ENCODE peak calls at places on chromosomes 3 and 15, in seven cellular contexts. N is OCI-LY7, T is HepG2, L is lung, X is tibial artery, D is MM.1S, S is mucosa of descending colon. F is an unnamed sample. For H3K4me1, the result is how much of the 10 kb centered on the place peaks cover.

GRCh38 chr15:100281096-100281917 is 60.5 kb downstream of the ADAMTS17 start:
- DNase-seq in N (no peak), T (no peak), L (no peak), X (no peak), D (no peak), S (no peak), F (no peak)

GRCh38 chr15:44633603-44634002 is 29.9 kb downstream of the SPG11 start:
- DNase-seq in N (no peak), T (no peak), L (no peak), X (no peak), D (no peak), S (no peak), F (peak)

GRCh38 chr3:188183452-188183851 is 29.5 kb downstream of the LPP start:
- DNase-seq in N (no peak), T (no peak), L (no peak), X (no peak), D (no peak), S (no peak), F (no peak)

GRCh38 chr3:38755130-38755529 is 60.9 kb downstream of the SCN10A start:
- DNase-seq in N (no peak), T (no peak), L (no peak), X (no peak), D (no peak), S (no peak), F (peak)

GRCh38 chr15:62047278-62047847 is 12.9 kb downstream of the VPS13C start:
- DNase-seq in N (no peak), T (no peak), L (no peak), X (no peak), D (no peak), S (no peak), F (no peak)

GRCh38 chr3:67077656-67078055 is 79.5 kb downstream of the KBTBD8 start:
- DNase-seq in N (no peak), T (no peak), L (no peak), X (no peak), D (no peak), S (no peak), F (peak)

GRCh38 chr15:73897441-73898261 is 24.3 kb downstream of the TBC1D21 start:
- DNase-seq in N (peak), T (peak), L (no peak), X (peak), D (peak), S (peak), F (peak)

GRCh38 chr15:46111730-46112129 is 476.9 kb downstream of the SQOR start:
- DNase-seq in N (no peak), T (no peak), L (no peak), X (no peak), D (no peak), S (no peak), F (no peak)

GRCh38 chr3:133797396-133798105 is 8.1 kb upstream of the SRPRB start:
- DNase-seq in N (no peak), T (no peak), L (no peak), X (no peak), D (no peak), S (no peak), F (peak)

GRCh38 chr15:92810418-92811138 is 89.5 kb upstream of the CHD2 start:
- DNase-seq in N (peak), T (no peak), L (peak), X (peak), D (peak), S (peak), F (peak)

GRCh38 chr3:46083956-46084355 is 56.7 kb upstream of the XCR1 start:
- DNase-seq in N (no peak), T (no peak), L (no peak), X (no peak), D (no peak), S (no peak), F (no peak)

GRCh38 chr3:31652296-31652695 is 119.6 kb downstream of the STT3B start:
- DNase-seq in N (no peak), T (no peak), L (no peak), X (no peak), D (no peak), S (no peak), F (no peak)

GRCh38 chr3:173939319-173939718 is 541.8 kb downstream of the NLGN1 start:
- DNase-seq in N (no peak), T (no peak), L (no peak), X (no peak), D (no peak), S (no peak), F (no peak)

GRCh38 chr3:15041950-15042349 is 23.2 kb downstream of the MRPS25 start:
- DNase-seq in N (no peak), T (no peak), L (no peak), X (no peak), D (no peak), S (no peak), F (no peak)

GRCh38 chr3:52234516-52235447 is 4.2 kb downstream of the TWF2 start:
- DNase-seq in N (no peak), T (no peak), L (no peak), X (peak), D (no peak), S (peak), F (no peak)

GRCh38 chr3:156290917-156291268 is 170.5 kb downstream of the KCNAB1 start:
- DNase-seq in N (no peak), T (no peak), L (no peak), X (no peak), D (no peak), S (no peak), F (no peak)
- H3K4me3 ChIP-seq in N (no peak), T (no peak), L (no peak), X (peak), D (no peak), S (no peak), F (peak)

GRCh38 chr15:67127925-67128324 is 62.5 kb downstream of the SMAD3 start:
- DNase-seq in N (no peak), T (no peak), L (no peak), X (peak), D (no peak), S (no peak), F (peak)
- H3K4me1 ChIP-seq in N (under half), T (half or more), L (under half), X (half or more), D (under half), S (under half), F (half or more)

GRCh38 chr15:87269566-87269965 is 987.0 kb downstream of the NTRK3 start:
- DNase-seq in N (no peak), T (no peak), L (no peak), X (no peak), D (no peak), S (no peak), F (no peak)
- H3K4me3 ChIP-seq in N (no peak), T (no peak), L (no peak), X (no peak), D (no peak), S (no peak), F (no peak)

GRCh38 chr3:4411236-4411635 is 55.8 kb downstream of the SUMF1 start:
- DNase-seq in N (no peak), T (peak), L (no peak), X (no peak), D (no peak), S (no peak), F (no peak)

GRCh38 chr3:4416427-4416826 is 50.6 kb downstream of the SUMF1 start:
- DNase-seq in N (no peak), T (no peak), L (no peak), X (no peak), D (no peak), S (no peak), F (no peak)

GRCh38 chr3:4416961-4417360 is 50.1 kb downstream of the SUMF1 start:
- DNase-seq in N (no peak), T (no peak), L (no peak), X (peak), D (no peak), S (no peak), F (no peak)

GRCh38 chr3:4410174-4410573 is 56.9 kb downstream of the SUMF1 start:
- DNase-seq in N (no peak), T (no peak), L (no peak), X (no peak), D (no peak), S (no peak), F (no peak)

GRCh38 chr3:4413467-4413866 is 53.6 kb downstream of the SUMF1 start:
- DNase-seq in N (no peak), T (no peak), L (no peak), X (no peak), D (no peak), S (no peak), F (no peak)
- H3K4me1 ChIP-seq in N (under half), T (under half), L (under half), X (under half), D (under half), S (under half), F (under half)

GRCh38 chr3:183449791-183450190 is 21.4 kb upstream of the MCF2L2 start:
- DNase-seq in N (no peak), T (no peak), L (no peak), X (no peak), D (no peak), S (no peak), F (no peak)
- H3K4me3 ChIP-seq in N (no peak), T (no peak), L (no peak), X (no peak), D (no peak), S (no peak), F (no peak)

GRCh38 chr3:10393514-10393913 is 72.6 kb upstream of the SEC13 start:
- DNase-seq in N (no peak), T (no peak), L (no peak), X (no peak), D (no peak), S (peak), F (no peak)
- H3K4me1 ChIP-seq in N (half or more), T (under half), L (under half), X (under half), D (half or more), S (under half), F (under half)

F was measured in adipocyte.